ENCODE peak calls at places on chromosomes 12 and 14, in seven cellular contexts. V, C, D, W, P, L and R are unnamed samples.

GRCh38 chr14:49959822-49960408 is 67.0 kb downstream of the ARF6 start:
- DNase-seq in P (no peak), L (peak), C (no peak), V (no peak), W (no peak), D (no peak), R (peak)

GRCh38 chr12:128449146-128449894 is 182.3 kb downstream of the TMEM132C start:
- DNase-seq in P (no peak), D (no peak), W (no peak), V (no peak), C (no peak), L (no peak), R (no peak)

GRCh38 chr14:103847439-103847953 is at the start of gene PPP1R13B:
- DNase-seq in P (peak), D (peak), C (peak), V (peak), L (peak), W (peak), R (peak)

GRCh38 chr14:32450919-32451675 is 122.0 kb downstream of the AKAP6 start:
- DNase-seq in C (no peak), L (no peak), P (peak), D (no peak), W (no peak), V (no peak), R (no peak)

GRCh38 chr12:552466-552865 is 92.7 kb downstream of the B4GALNT3 start:
- DNase-seq in L (no peak), D (peak), W (no peak), V (no peak), P (no peak), C (no peak), R (no peak)

GRCh38 chr12:88578274-88578673 is 2.0 kb downstream of the KITLG start:
- DNase-seq in V (no peak), W (no peak), C (no peak), L (no peak), P (peak), D (no peak), R (no peak)

GRCh38 chr14:25953532-25954144 is 644.2 kb downstream of the NOVA1 start:
- DNase-seq in P (no peak), C (no peak), W (no peak), L (peak), D (no peak), V (no peak), R (no peak)

GRCh38 chr12:62799126-62799736 is 135.7 kb downstream of the PPM1H start:
- DNase-seq in C (peak), W (peak), D (peak), L (peak), V (peak), P (peak), R (peak)

GRCh38 chr12:74665690-74666089 is 128.1 kb downstream of the ATXN7L3B start:
- DNase-seq in V (no peak), P (no peak), W (no peak), D (no peak), L (no peak), C (no peak), R (no peak)

GRCh38 chr14:52950410-52950897 is 396 bp downstream of the FERMT2 start:
- DNase-seq in V (peak), W (no peak), L (peak), C (peak), D (peak), P (peak), R (peak)

GRCh38 chr14:34099630-34100029 is 148.8 kb upstream of the EGLN3 start:
- DNase-seq in V (no peak), P (no peak), D (no peak), W (no peak), L (peak), C (no peak), R (no peak)

GRCh38 chr14:50122291-50122690 is 5.9 kb upstream of the VCPKMT start:
- DNase-seq in D (no peak), L (no peak), C (no peak), P (no peak), W (no peak), V (no peak), R (no peak)

GRCh38 chr12:22797686-22798085 is 172.7 kb downstream of the ETNK1 start:
- DNase-seq in L (no peak), W (no peak), V (no peak), C (no peak), P (no peak), D (no peak), R (no peak)

GRCh38 chr14:72033331-72033730 is 101.1 kb downstream of the RGS6 start:
- DNase-seq in C (no peak), V (no peak), L (no peak), P (no peak), D (no peak), W (no peak), R (no peak)

GRCh38 chr12:89476889-89477288 is 47.7 kb downstream of the GALNT4 start:
- DNase-seq in D (no peak), C (no peak), P (no peak), L (no peak), W (no peak), V (no peak), R (no peak)

GRCh38 chr12:70619471-70620152 is 17.6 kb downstream of the PTPRB start:
- DNase-seq in W (no peak), D (no peak), P (peak), L (no peak), C (no peak), V (no peak), R (no peak)

GRCh38 chr14:100846309-100846859 is 20.5 kb downstream of the MEG3 start:
- DNase-seq in W (no peak), P (peak), D (no peak), C (no peak), L (no peak), V (no peak), R (no peak)

GRCh38 chr14:87745507-87746118 is 247.4 kb downstream of the GALC start:
- DNase-seq in V (no peak), C (peak), L (no peak), D (peak), P (no peak), W (no peak), R (peak)

GRCh38 chr12:52249041-52249461 is 16.0 kb downstream of the KRT7 start:
- DNase-seq in C (no peak), P (no peak), L (no peak), D (no peak), V (no peak), W (no peak), R (peak)

GRCh38 chr12:30880061-30880460 is 46.5 kb upstream of the TSPAN11 start:
- DNase-seq in V (no peak), P (no peak), L (no peak), W (no peak), C (no peak), D (peak), R (no peak)

GRCh38 chr14:93824518-93825234 is 36.4 kb upstream of the PRIMA1 start:
- DNase-seq in P (no peak), W (no peak), D (no peak), C (no peak), V (no peak), L (no peak), R (no peak)

GRCh38 chr12:51976376-51977160 is 25.1 kb downstream of the ACVR1B start:
- DNase-seq in L (no peak), D (peak), V (no peak), P (peak), C (no peak), W (no peak), R (no peak)

GRCh38 chr12:123163227-123163626 is 12.3 kb upstream of the PITPNM2 start:
- DNase-seq in W (no peak), D (no peak), P (no peak), L (no peak), V (no peak), C (no peak), R (no peak)

GRCh38 chr14:54172562-54172961 is 215.9 kb upstream of the BMP4 start:
- DNase-seq in W (no peak), D (no peak), P (no peak), V (no peak), C (no peak), L (no peak), R (no peak)

GRCh38 chr12:46442239-46442638 is 69.7 kb upstream of the SLC38A2 start:
- DNase-seq in L (no peak), D (no peak), V (no peak), P (peak), W (no peak), C (no peak), R (no peak)

GRCh38 chr12:30806989-30807694 is 52.4 kb upstream of the CAPRIN2 start:
- DNase-seq in D (peak), P (peak), L (peak), C (no peak), V (no peak), W (no peak), R (peak)

GRCh38 chr12:44876554-44877275 is 600 bp upstream of the NELL2 start:
- DNase-seq in L (peak), W (peak), D (peak), C (peak), V (peak), P (no peak), R (peak)

GRCh38 chr14:99674776-99675175 is 9.3 kb upstream of the CYP46A1 start:
- DNase-seq in C (no peak), P (no peak), L (no peak), V (no peak), D (no peak), W (no peak), R (no peak)

GRCh38 chr12:122937622-122938091 is 28.6 kb downstream of the ABCB9 start:
- DNase-seq in D (no peak), C (no peak), L (no peak), V (no peak), P (no peak), W (no peak), R (no peak)

GRCh38 chr14:58540693-58541092 is 97.1 kb upstream of the DACT1 start:
- DNase-seq in V (no peak), L (no peak), P (no peak), C (no peak), W (no peak), D (no peak), R (no peak)

GRCh38 chr14:58536975-58537374 is 100.8 kb upstream of the DACT1 start:
- DNase-seq in D (no peak), C (no peak), V (no peak), W (no peak), P (no peak), L (no peak), R (no peak)

GRCh38 chr14:58541623-58542022 is 96.1 kb upstream of the DACT1 start:
- DNase-seq in C (no peak), W (no peak), P (no peak), V (no peak), L (no peak), D (no peak), R (no peak)
- TF ChIP-seq CTCF in C (no peak), W (no peak), P (no peak), V (no peak), L (no peak), D (no peak), R (no peak)

DNA sequence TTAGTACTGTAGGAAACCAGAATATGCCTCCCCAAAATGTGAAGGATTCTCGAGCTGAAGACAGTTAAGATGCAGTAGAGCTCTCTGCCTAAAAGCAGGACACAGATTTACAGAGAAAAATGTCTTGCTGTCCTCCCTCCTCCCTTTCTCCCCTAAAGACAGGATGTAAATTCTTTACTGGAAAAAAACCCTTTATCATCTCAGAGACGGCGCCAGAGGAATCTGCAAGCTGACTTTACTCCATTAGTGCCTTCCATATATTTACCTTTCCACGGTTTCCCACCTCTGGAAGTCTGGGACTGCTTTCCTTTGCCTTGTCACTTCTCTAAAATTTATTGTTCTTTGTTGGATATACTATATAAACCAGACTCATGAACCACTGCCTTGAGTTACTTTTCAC is 99.7 kb downstream of the RAD51B start:
- DNase-seq in C (no peak), L (no peak), W (no peak), D (no peak), P (no peak), V (no peak), R (no peak)
- TF ChIP-seq CTCF in C (no peak), L (no peak), W (no peak), D (no peak), P (no peak), V (no peak), R (no peak)

DNA sequence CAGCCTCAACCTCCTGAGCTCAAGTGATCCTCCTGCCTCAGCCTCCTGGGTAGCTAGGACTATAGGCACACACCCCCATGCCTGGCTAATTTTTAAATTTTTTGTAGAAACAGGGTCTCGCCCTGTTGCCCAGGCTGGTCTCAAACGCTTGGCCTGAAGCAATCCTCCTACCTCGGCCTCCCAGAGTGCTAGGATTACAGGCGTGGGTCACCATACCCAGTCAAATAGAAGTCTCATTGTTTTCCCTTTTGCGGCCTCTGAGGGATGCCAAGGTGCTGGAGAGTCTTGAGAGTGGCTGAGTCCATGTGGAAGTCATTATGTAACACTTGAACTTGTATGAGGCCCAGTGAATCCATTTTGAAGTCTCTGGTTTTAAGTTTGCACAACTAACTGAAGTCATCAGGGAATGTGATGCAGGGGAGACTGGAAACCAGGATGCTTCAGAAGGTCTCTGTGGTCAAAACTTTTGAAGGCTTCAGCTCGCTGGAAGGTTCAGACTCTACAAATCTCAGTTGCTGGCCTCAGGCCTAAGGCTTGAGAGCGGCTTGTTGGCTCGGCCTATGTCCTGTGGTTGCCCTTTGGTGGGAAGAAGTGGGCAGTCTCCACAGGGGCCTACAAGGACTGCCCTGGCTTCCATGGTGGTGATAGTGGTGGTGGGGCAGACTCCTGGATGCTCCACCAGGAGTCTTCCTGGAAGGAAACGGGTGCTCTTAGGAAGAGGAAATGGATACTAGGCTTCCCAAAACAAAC is 29.2 kb downstream of the GALNT16 start:
- DNase-seq in V (no peak), L (no peak), P (no peak), C (no peak), D (no peak), W (no peak), R (no peak)
- TF ChIP-seq CTCF in V (no peak), L (no peak), P (no peak), C (no peak), D (no peak), W (no peak), R (no peak)

DNA sequence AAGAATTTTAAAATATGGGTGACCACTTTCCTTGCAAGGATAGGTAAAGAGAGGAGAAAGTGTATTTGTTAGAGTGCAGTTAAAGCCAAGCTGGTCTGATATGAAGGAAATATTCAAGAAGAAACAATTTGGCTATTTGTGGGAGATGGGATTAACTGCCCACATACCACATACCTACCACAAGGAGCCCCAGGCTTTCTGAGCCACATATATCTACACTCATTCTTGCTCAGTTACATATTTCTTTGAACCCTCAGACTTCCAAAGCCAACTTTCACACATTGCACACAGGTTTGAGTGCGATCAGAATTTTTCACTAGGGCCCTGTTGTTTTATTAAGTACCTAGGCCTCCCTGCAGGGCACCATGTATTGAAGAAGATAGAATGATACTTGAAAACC is 330.2 kb downstream of the ZFP36L1 start:
- DNase-seq in V (no peak), D (no peak), C (no peak), L (no peak), W (no peak), P (peak), R (no peak)
- TF ChIP-seq CTCF in V (peak), D (peak), C (no peak), L (no peak), W (no peak), P (peak), R (no peak)

GRCh38 chr12:130644124-130644523 is 72.0 kb downstream of the RIMBP2 start:
- DNase-seq in P (no peak), W (no peak), V (no peak), C (no peak), D (no peak), L (no peak), R (no peak)
- TF ChIP-seq CTCF in P (no peak), W (no peak), V (no peak), C (no peak), D (no peak), L (no peak), R (no peak)

DNA sequence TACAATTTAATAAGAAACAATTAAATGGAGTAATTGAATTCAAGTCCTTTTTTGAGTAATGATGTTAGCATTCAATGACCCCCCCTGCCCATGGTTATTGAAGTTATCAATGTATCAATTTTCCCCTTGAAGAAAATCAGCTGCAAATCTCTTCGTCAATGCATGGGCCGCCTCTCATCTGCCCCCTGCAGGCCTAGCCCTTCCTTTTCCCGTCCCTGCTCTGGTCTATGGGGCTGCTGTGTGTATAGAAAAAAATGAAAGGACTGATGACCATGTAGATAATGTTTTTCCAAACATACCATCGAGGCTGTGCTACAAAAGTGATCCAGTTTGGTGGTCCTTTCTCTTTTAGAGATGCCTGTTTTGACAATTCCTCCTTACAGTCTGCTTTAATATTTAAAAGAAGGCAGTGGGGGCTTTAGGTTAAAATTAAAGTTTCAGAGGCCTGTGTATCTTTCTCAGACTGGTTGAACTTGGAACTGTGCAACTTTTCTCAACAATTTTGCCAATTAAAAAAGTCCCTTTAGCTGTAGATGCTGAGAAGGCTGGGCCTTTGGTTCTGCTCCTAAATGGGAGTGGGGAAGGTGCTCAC is 98.4 kb downstream of the APAF1 start:
- DNase-seq in V (no peak), L (no peak), P (no peak), C (peak), W (no peak), D (peak), R (peak)
- TF ChIP-seq CTCF in V (peak), L (peak), P (peak), C (peak), W (peak), D (peak), R (peak)

GRCh38 chr14:96357216-96357615 is 5.9 kb downstream of the ATG2B start:
- DNase-seq in C (no peak), W (no peak), D (no peak), P (no peak), V (no peak), L (no peak), R (no peak)
- TF ChIP-seq CTCF in C (peak), W (no peak), D (no peak), P (peak), V (peak), L (no peak), R (no peak)